ENCODE peak calls at places on chromosome 18, in four cellular contexts. One of them, this sample, is unnamed.

GRCh38 chr18:23712445-23712844 is 23.2 kb downstream of the LAMA3 start:
- DNase-seq in transverse colon: no peak
- DNase-seq in A549: no peak
- DNase-seq in stomach: no peak
- DNase-seq in this sample: no peak

GRCh38 chr18:37314534-37314933 is 251.1 kb downstream of the CELF4 start:
- DNase-seq in transverse colon: no peak
- DNase-seq in A549: no peak
- DNase-seq in stomach: no peak
- DNase-seq in this sample: no peak

GRCh38 chr18:5556317-5556974 is 12.6 kb upstream of the EPB41L3 start:
- DNase-seq in transverse colon: no peak
- DNase-seq in A549: no peak
- DNase-seq in stomach: no peak
- DNase-seq in this sample: no peak

GRCh38 chr18:61735564-61736102 is 157.2 kb downstream of the RNF152 start:
- DNase-seq in transverse colon: no peak
- DNase-seq in A549: no peak
- DNase-seq in stomach: no peak
- DNase-seq in this sample: no peak

GRCh38 chr18:38790303-38790702 is 1224.7 kb upstream of the CELF4 start:
- DNase-seq in transverse colon: no peak
- DNase-seq in A549: no peak
- DNase-seq in stomach: no peak
- DNase-seq in this sample: no peak

GRCh38 chr18:55841314-55841713 is 253.3 kb upstream of the TCF4 start:
- DNase-seq in transverse colon: no peak
- DNase-seq in A549: no peak
- DNase-seq in stomach: no peak
- DNase-seq in this sample: no peak

GRCh38 chr18:23537274-23537673 is 34.0 kb downstream of the RMC1 start:
- DNase-seq in transverse colon: no peak
- DNase-seq in A549: no peak
- DNase-seq in stomach: no peak
- DNase-seq in this sample: no peak

GRCh38 chr18:59500765-59501164 is 141.7 kb upstream of the LMAN1 start:
- DNase-seq in transverse colon: no peak
- DNase-seq in A549: no peak
- DNase-seq in stomach: no peak
- DNase-seq in this sample: no peak

GRCh38 chr18:32919799-32920198 is 147.0 kb upstream of the KLHL14 start:
- DNase-seq in transverse colon: peak
- DNase-seq in A549: no peak
- DNase-seq in stomach: peak
- DNase-seq in this sample: no peak

GRCh38 chr18:25516747-25517498 is 165.0 kb upstream of the ZNF521 start:
- DNase-seq in transverse colon: no peak
- DNase-seq in A549: no peak
- DNase-seq in stomach: no peak
- DNase-seq in this sample: no peak

GRCh38 chr18:37391698-37392548 is 173.7 kb downstream of the CELF4 start:
- DNase-seq in transverse colon: no peak
- DNase-seq in A549: no peak
- DNase-seq in stomach: no peak
- DNase-seq in this sample: no peak

GRCh38 chr18:50675043-50675442 is 115.2 kb downstream of the MAPK4 start:
- DNase-seq in transverse colon: no peak
- DNase-seq in A549: no peak
- DNase-seq in stomach: no peak
- DNase-seq in this sample: no peak

GRCh38 chr18:39380186-39380714 is 1814.7 kb upstream of the CELF4 start:
- DNase-seq in transverse colon: no peak
- DNase-seq in A549: no peak
- DNase-seq in stomach: no peak
- DNase-seq in this sample: no peak

GRCh38 chr18:50578030-50578429 is 18.1 kb downstream of the MAPK4 start:
- DNase-seq in transverse colon: no peak
- DNase-seq in A549: no peak
- DNase-seq in stomach: no peak
- DNase-seq in this sample: no peak

GRCh38 chr18:79513381-79514081 is 117.8 kb downstream of the NFATC1 start:
- DNase-seq in transverse colon: no peak
- DNase-seq in A549: no peak
- DNase-seq in stomach: peak
- DNase-seq in this sample: peak

GRCh38 chr18:51253476-51253875 is 56.0 kb upstream of the MEX3C start:
- DNase-seq in transverse colon: no peak
- DNase-seq in A549: no peak
- DNase-seq in stomach: no peak
- DNase-seq in this sample: no peak

GRCh38 chr18:22822024-22822423 is 111.1 kb upstream of the RBBP8 start:
- DNase-seq in transverse colon: no peak
- DNase-seq in A549: no peak
- DNase-seq in stomach: no peak
- DNase-seq in this sample: no peak

GRCh38 chr18:31447530-31448191 is at the start of gene DSG3:
- DNase-seq in transverse colon: no peak
- DNase-seq in A549: no peak
- DNase-seq in stomach: no peak
- DNase-seq in this sample: no peak

GRCh38 chr18:68035709-68036522 is 519.4 kb upstream of the DSEL start:
- DNase-seq in transverse colon: no peak
- DNase-seq in A549: no peak
- DNase-seq in stomach: no peak
- DNase-seq in this sample: no peak

GRCh38 chr18:12742453-12742852 is 39.6 kb downstream of the PSMG2 start:
- DNase-seq in transverse colon: no peak
- DNase-seq in A549: peak
- DNase-seq in stomach: no peak
- DNase-seq in this sample: no peak

GRCh38 chr18:43596106-43596712 is 318.9 kb upstream of the SYT4 start:
- DNase-seq in transverse colon: no peak
- DNase-seq in A549: peak
- DNase-seq in stomach: no peak
- DNase-seq in this sample: no peak

GRCh38 chr18:36623681-36624080 is 205.1 kb downstream of the TPGS2 start:
- DNase-seq in transverse colon: no peak
- DNase-seq in A549: no peak
- DNase-seq in stomach: no peak
- DNase-seq in this sample: no peak

GRCh38 chr18:48536516-48536915 is 2.3 kb upstream of the CTIF start:
- DNase-seq in transverse colon: no peak
- DNase-seq in A549: no peak
- DNase-seq in stomach: no peak
- DNase-seq in this sample: no peak

GRCh38 chr18:59264651-59265245 is 8.5 kb downstream of the RAX start:
- DNase-seq in transverse colon: no peak
- DNase-seq in A549: no peak
- DNase-seq in stomach: no peak
- DNase-seq in this sample: no peak

GRCh38 chr18:13611616-13612110 is 114.7 kb downstream of the FAM210A start:
- DNase-seq in transverse colon: no peak
- DNase-seq in A549: no peak
- DNase-seq in stomach: no peak
- DNase-seq in this sample: peak

GRCh38 chr18:28099237-28099636 is 77.7 kb downstream of the CDH2 start:
- DNase-seq in transverse colon: no peak
- DNase-seq in A549: no peak
- DNase-seq in stomach: no peak
- DNase-seq in this sample: no peak

GRCh38 chr18:59764281-59764680 is 67.1 kb upstream of the CCBE1 start:
- DNase-seq in transverse colon: no peak
- DNase-seq in A549: no peak
- DNase-seq in stomach: no peak
- DNase-seq in this sample: no peak

GRCh38 chr18:11407900-11408299 is 201.5 kb upstream of the SLC35G4 start:
- DNase-seq in transverse colon: no peak
- DNase-seq in A549: no peak
- DNase-seq in stomach: no peak
- DNase-seq in this sample: no peak

GRCh38 chr18:49892148-49892924 is 79.0 kb upstream of the ACAA2 start:
- DNase-seq in transverse colon: no peak
- DNase-seq in A549: no peak
- DNase-seq in stomach: no peak
- DNase-seq in this sample: no peak

GRCh38 chr18:39732918-39733317 is 2167.3 kb upstream of the CELF4 start:
- DNase-seq in transverse colon: no peak
- DNase-seq in A549: no peak
- DNase-seq in stomach: no peak
- DNase-seq in this sample: no peak

GRCh38 chr18:37315935-37316334 is 249.7 kb downstream of the CELF4 start:
- DNase-seq in transverse colon: no peak
- DNase-seq in A549: no peak
- DNase-seq in stomach: no peak
- DNase-seq in this sample: no peak

GRCh38 chr18:63131106-63131943 is 188.2 kb downstream of the BCL2 start:
- DNase-seq in transverse colon: peak
- DNase-seq in A549: peak
- DNase-seq in stomach: no peak
- DNase-seq in this sample: peak

GRCh38 chr18:44830551-44830950 is 149.9 kb downstream of the SETBP1 start:
- DNase-seq in transverse colon: no peak
- DNase-seq in A549: no peak
- DNase-seq in stomach: no peak
- DNase-seq in this sample: no peak
- TF ChIP-seq EP300 in transverse colon: no peak
- TF ChIP-seq EP300 in A549: no peak
- TF ChIP-seq EP300 in stomach: no peak
- TF ChIP-seq EP300 in this sample: no peak

GRCh38 chr18:52339891-52340371 is at the start of gene DCC:
- DNase-seq in transverse colon: peak
- DNase-seq in A549: peak
- DNase-seq in stomach: peak
- DNase-seq in this sample: no peak
- H3K4me3 ChIP-seq in transverse colon: no peak
- H3K4me3 ChIP-seq in A549: peak
- H3K4me3 ChIP-seq in stomach: peak
- H3K4me3 ChIP-seq in this sample: peak

GRCh38 chr18:70365361-70365760 is 76.5 kb downstream of the SOCS6 start:
- DNase-seq in transverse colon: no peak
- DNase-seq in A549: no peak
- DNase-seq in stomach: no peak
- DNase-seq in this sample: no peak
- H3K27ac ChIP-seq in transverse colon: no peak
- H3K27ac ChIP-seq in A549: peak
- H3K27ac ChIP-seq in stomach: no peak
- H3K27ac ChIP-seq in this sample: no peak

DNA sequence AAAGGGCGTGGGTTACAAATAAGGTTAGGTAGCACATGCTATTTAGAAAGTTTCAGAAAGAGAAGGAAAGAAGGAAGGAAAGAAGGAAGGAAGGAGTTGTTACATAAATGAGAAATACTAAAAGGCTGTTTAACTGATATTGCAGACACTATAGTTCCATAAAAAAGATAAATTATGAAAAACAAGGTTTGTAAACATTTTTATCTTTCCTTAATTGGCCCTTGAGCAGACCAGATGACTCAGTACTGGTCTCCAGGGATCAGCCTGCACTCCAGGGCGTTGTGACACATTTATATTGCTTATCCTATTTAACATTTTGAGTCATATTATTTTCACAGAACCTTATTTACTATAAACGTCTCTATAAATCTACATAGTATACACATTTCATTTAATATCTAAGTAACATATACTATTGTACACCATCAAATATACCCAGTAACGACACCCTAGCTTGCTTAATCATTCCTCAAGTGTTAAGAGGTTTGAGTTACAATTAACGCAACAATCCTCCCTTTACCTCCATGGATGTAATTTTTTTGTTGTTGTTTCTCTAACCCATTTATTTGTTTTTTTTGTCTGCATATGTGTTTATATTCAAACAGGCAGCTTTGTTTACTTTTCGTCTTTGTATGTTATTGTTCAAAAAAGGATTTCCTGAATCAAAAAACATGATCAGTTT is 2.8 kb upstream of the RAB31 start:
- DNase-seq in transverse colon: no peak
- DNase-seq in A549: no peak
- DNase-seq in stomach: no peak
- DNase-seq in this sample: peak
- TF ChIP-seq EP300 in transverse colon: no peak
- TF ChIP-seq EP300 in A549: no peak
- TF ChIP-seq EP300 in stomach: no peak
- TF ChIP-seq EP300 in this sample: no peak

DNA sequence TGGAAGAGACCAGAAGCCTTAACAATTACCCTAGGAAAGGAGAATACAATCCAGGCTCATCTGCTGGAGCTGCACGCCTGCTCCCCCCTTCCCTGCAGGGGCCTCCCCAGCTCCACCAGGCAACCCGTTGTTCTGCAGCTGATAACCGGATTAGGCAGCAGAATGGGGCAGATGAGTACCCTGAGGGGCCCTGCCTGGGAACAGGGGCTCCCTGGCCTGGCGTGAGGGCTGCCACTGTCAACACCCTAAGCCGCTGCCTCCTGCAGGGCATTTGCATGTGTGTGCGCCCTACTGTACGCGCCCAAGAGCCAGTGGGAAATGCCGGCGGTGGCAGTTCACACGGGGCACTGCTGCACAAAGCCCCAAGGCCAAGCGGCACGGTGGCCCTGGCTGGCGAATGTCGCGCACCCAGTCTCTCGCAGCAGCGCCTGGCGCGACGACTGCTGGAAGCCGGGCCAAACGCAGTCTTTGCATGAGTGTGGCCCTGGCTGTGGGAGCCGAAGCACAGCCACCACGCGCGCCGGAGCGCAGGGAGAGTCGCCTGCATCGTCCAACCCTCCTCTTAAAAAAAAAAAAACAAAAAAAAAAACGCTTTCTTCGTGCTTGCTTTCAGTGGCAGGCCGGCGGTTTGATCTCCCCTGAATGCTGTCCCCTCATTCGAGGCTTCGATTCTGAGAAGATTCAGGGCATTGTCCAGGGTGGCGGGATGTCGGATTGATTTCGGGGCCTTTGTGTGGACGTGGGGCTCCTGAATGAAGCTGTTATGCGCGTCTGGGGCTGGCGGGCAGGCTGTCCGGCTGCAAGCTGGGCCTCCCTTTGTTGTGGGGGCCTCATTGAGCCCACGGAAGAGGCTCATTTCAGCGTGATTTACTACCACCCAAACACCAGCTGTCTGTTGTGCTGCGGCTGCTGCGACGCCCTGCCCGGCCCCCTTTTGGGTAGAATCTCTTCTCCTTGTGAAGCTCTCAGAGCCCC is 63.8 kb downstream of the SETBP1 start:
- DNase-seq in transverse colon: no peak
- DNase-seq in A549: no peak
- DNase-seq in stomach: no peak
- DNase-seq in this sample: peak
- H3K4me3 ChIP-seq in transverse colon: no peak
- H3K4me3 ChIP-seq in A549: no peak
- H3K4me3 ChIP-seq in stomach: no peak
- H3K4me3 ChIP-seq in this sample: no peak

DNA sequence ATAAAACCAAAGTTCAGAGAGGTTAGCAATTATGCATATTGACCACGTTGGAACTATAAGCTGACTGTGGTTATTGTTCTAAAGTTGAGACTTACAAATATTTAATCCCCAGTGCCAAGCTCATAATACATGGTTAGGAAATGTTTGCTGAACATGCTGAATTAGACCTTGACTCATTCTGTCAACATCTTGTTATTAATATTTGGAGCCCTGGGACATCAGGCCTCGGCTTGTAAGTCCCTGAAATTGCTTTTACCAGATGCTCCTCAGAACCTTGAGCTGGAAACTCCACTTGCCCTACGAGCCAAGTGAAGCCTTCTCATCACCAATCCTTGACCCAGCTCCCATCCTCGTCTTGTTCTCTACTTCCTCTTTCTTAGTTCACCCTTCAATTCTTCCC is 21.2 kb downstream of the DYNAP start:
- DNase-seq in transverse colon: no peak
- DNase-seq in A549: no peak
- DNase-seq in stomach: no peak
- DNase-seq in this sample: no peak
- H3K27ac ChIP-seq in transverse colon: no peak
- H3K27ac ChIP-seq in A549: no peak
- H3K27ac ChIP-seq in stomach: no peak
- H3K27ac ChIP-seq in this sample: no peak